ENCODE peak calls at places on chromosomes 3 and 15, in four cellular contexts. S, Z, H and B are unnamed samples.

GRCh38 chr3:126607214-126607908 is 47.6 kb downstream of the TXNRD3 start:
- DNase-seq in Z (no peak), S (no peak), H (no peak), B (no peak)

GRCh38 chr3:151468284-151468917 is 7.5 kb upstream of the IGSF10 start:
- DNase-seq in S (peak), H (peak), Z (peak), B (no peak)

GRCh38 chr3:8972614-8973013 is 9.3 kb upstream of the RAD18 start:
- DNase-seq in H (no peak), S (no peak), Z (no peak), B (no peak)

GRCh38 chr15:63950911-63951481 is 95.3 kb downstream of the DAPK2 start:
- DNase-seq in Z (no peak), S (no peak), H (no peak), B (no peak)

GRCh38 chr3:193743702-193744047 is 150.7 kb downstream of the OPA1 start:
- DNase-seq in Z (no peak), H (no peak), S (no peak), B (no peak)

GRCh38 chr15:29208352-29208751 is 61.3 kb downstream of the NSMCE3 start:
- DNase-seq in S (peak), Z (no peak), H (no peak), B (no peak)

GRCh38 chr3:121988146-121988545 is 33.9 kb downstream of the ILDR1 start:
- DNase-seq in Z (no peak), S (no peak), H (no peak), B (no peak)

GRCh38 chr3:194714122-194714425 is 28.4 kb downstream of the FAM43A start:
- DNase-seq in H (no peak), Z (no peak), S (no peak), B (no peak)

GRCh38 chr15:71259866-71260265 is 144.6 kb downstream of the THSD4 start:
- DNase-seq in Z (no peak), H (no peak), S (no peak), B (no peak)

GRCh38 chr3:51378726-51379125 is 6.4 kb upstream of the MANF start:
- DNase-seq in Z (no peak), H (no peak), S (no peak), B (no peak)

GRCh38 chr3:111981457-111981763 is 2.6 kb downstream of the ABHD10 start:
- DNase-seq in Z (no peak), S (no peak), H (no peak), B (no peak)

GRCh38 chr3:147943265-147943945 is 534.2 kb downstream of the ZIC1 start:
- DNase-seq in S (no peak), Z (no peak), H (no peak), B (no peak)

GRCh38 chr3:38538773-38539353 is 42.7 kb downstream of the EXOG start:
- DNase-seq in Z (no peak), S (no peak), H (no peak), B (no peak)

GRCh38 chr3:127443581-127444375 is 146.8 kb downstream of the TPRA1 start:
- DNase-seq in S (no peak), Z (no peak), H (peak), B (no peak)

GRCh38 chr3:132445812-132446211 is 28.5 kb downstream of the DNAJC13 start:
- DNase-seq in Z (no peak), H (no peak), S (no peak), B (no peak)

GRCh38 chr3:54164192-54164975 is 42.0 kb downstream of the CACNA2D3 start:
- DNase-seq in S (no peak), Z (no peak), H (no peak), B (no peak)

GRCh38 chr3:132730891-132731580 is 8.8 kb upstream of the NPHP3 start:
- DNase-seq in S (peak), Z (no peak), H (no peak), B (no peak)

GRCh38 chr15:79702621-79703020 is 194.2 kb downstream of the MTHFS start:
- DNase-seq in H (no peak), S (no peak), Z (no peak), B (no peak)

GRCh38 chr3:11447584-11448200 is 175.5 kb downstream of the ATG7 start:
- DNase-seq in Z (no peak), S (no peak), H (no peak), B (no peak)

GRCh38 chr15:32119286-32119685 is 89.0 kb downstream of the CHRNA7 start:
- DNase-seq in H (no peak), Z (no peak), S (no peak), B (no peak)

GRCh38 chr15:101192081-101192480 is 59.8 kb downstream of the CHSY1 start:
- DNase-seq in H (no peak), S (no peak), Z (no peak), B (no peak)

GRCh38 chr3:51819709-51820406 is 40.8 kb upstream of the IQCF6 start:
- DNase-seq in H (peak), S (no peak), Z (peak), B (peak)